ENCODE peak calls at places on chromosomes 11 and 22, in seven cellular contexts. T, W, B, R, Q, M and A are unnamed samples.

GRCh38 chr11:25741886-25742285 is 590.0 kb upstream of the ANO3 start:
- DNase-seq in Q (no peak), M (no peak), T (no peak), W (no peak), B (no peak), R (no peak), A (no peak)

GRCh38 chr22:42468841-42469240 is 36.6 kb upstream of the NFAM1 start:
- DNase-seq in R (no peak), Q (no peak), T (no peak), W (no peak), M (no peak), B (no peak), A (no peak)

GRCh38 chr11:121671276-121672168 is 218.8 kb upstream of the SORL1-AS1 start:
- DNase-seq in Q (peak; percentile 43), W (no peak), M (no peak), R (peak; percentile 74), T (no peak), B (peak; percentile 58), A (no peak)

GRCh38 chr11:35165416-35166368 is 26.7 kb downstream of the CD44 start:
- DNase-seq in B (no peak), W (no peak), R (peak; percentile 87), Q (no peak), T (peak; percentile 21), M (no peak), A (no peak)

GRCh38 chr11:95545116-95545875 is 244.3 kb downstream of the FAM76B start:
- DNase-seq in W (no peak), R (no peak), B (no peak), T (no peak), M (no peak), Q (no peak), A (no peak)

GRCh38 chr22:50340157-50340879 is 2.8 kb upstream of the PPP6R2 start:
- DNase-seq in M (no peak), Q (no peak), B (no peak), R (peak; percentile 18), W (no peak), T (peak; percentile 75), A (no peak)

GRCh38 chr11:125319649-125320048 is 155.1 kb downstream of the PKNOX2 start:
- DNase-seq in M (no peak), W (no peak), Q (no peak), B (no peak), T (no peak), R (no peak), A (no peak)

GRCh38 chr22:27115410-27115809 is 458.0 kb downstream of the MIAT start:
- DNase-seq in Q (no peak), M (no peak), B (no peak), R (no peak), T (no peak), W (no peak), A (no peak)

GRCh38 chr11:63527667-63528066 is 8.9 kb upstream of the PLAAT4 start:
- DNase-seq in Q (no peak), B (no peak), W (no peak), M (no peak), T (no peak), R (no peak), A (no peak)

GRCh38 chr11:33891714-33892327 is at the start of gene LMO2:
- DNase-seq in T (no peak), M (no peak), R (no peak), B (no peak), W (no peak), Q (no peak), A (no peak)

GRCh38 chr11:134583397-134583990 is 171.5 kb upstream of the B3GAT1 start:
- DNase-seq in B (no peak), T (no peak), Q (no peak), R (no peak), M (no peak), W (no peak), A (no peak)

GRCh38 chr11:2449548-2450320 is 4.9 kb downstream of the KCNQ1 start:
- DNase-seq in R (no peak), W (no peak), T (no peak), Q (no peak), B (no peak), M (no peak), A (no peak)

GRCh38 chr11:69537126-69537525 is 55.7 kb downstream of the LINC01488 start:
- DNase-seq in T (no peak), W (no peak), M (no peak), R (no peak), B (no peak), Q (no peak), A (no peak)

GRCh38 chr22:43266117-43266516 is 77.1 kb downstream of the SCUBE1 start:
- DNase-seq in B (no peak), R (no peak), T (no peak), Q (no peak), M (no peak), W (no peak), A (no peak)

GRCh38 chr22:39776295-39776694 is 117.3 kb downstream of the ENTHD1 start:
- DNase-seq in Q (no peak), R (no peak), B (no peak), T (no peak), W (no peak), M (no peak), A (no peak)

GRCh38 chr11:93591247-93591898 is 48.2 kb upstream of the SMCO4 start:
- DNase-seq in B (no peak), M (no peak), W (no peak), T (peak; percentile 27), Q (no peak), R (peak; percentile 76), A (no peak)

GRCh38 chr11:121566279-121567168 is 113.8 kb upstream of the SORL1-AS1 start:
- DNase-seq in T (no peak), R (no peak), B (no peak), Q (no peak), W (no peak), M (no peak), A (no peak)

GRCh38 chr11:87059596-87059995 is 21.9 kb downstream of the TMEM135 start:
- DNase-seq in W (no peak), Q (no peak), R (no peak), M (no peak), T (no peak), B (no peak), A (no peak)

GRCh38 chr11:66418986-66419308 is 1.9 kb upstream of the NPAS4 start:
- DNase-seq in M (no peak), B (no peak), R (no peak), Q (no peak), T (no peak), W (no peak), A (no peak)

GRCh38 chr11:66421492-66422205 is 814 bp downstream of the NPAS4 start:
- DNase-seq in R (peak; percentile 93), Q (peak; percentile 97), T (peak; percentile 94), B (peak; percentile 97), W (peak; percentile 88), M (peak; percentile 91), A (peak; percentile 87)

GRCh38 chr11:66419825-66420224 is 1.0 kb upstream of the NPAS4 start:
- DNase-seq in T (no peak), R (no peak), M (no peak), Q (no peak), B (no peak), W (no peak), A (no peak)

GRCh38 chr11:66418168-66418985 is 2.5 kb upstream of the NPAS4 start:
- DNase-seq in B (peak; percentile 87), T (peak; percentile 84), Q (peak; percentile 69), M (peak; percentile 25), W (peak; percentile 58), R (peak; percentile 97), A (peak; percentile 80)

GRCh38 chr11:66420671-66421476 is at the start of gene NPAS4:
- DNase-seq in R (no peak), T (no peak), M (no peak), W (no peak), Q (no peak), B (no peak), A (no peak)
- H3K4me3 ChIP-seq in R (peak within 1 kb of the TSS; percentile 14), T (no peak within 1 kb of the TSS), M (no peak within 1 kb of the TSS), W (no peak within 1 kb of the TSS), Q (no peak within 1 kb of the TSS), B (no peak within 1 kb of the TSS), A (no peak within 1 kb of the TSS)

GRCh38 chr22:17672417-17672991 is 33.9 kb downstream of the BCL2L13 start:
- DNase-seq in M (no peak), R (no peak), Q (no peak), T (no peak), B (no peak), W (no peak), A (no peak)
- H3K27ac ChIP-seq in M (no peak overlapping the region), R (no peak overlapping the region), Q (no peak overlapping the region), T (no peak overlapping the region), B (peak overlapping the region; percentile 18), W (no peak overlapping the region), A (no peak overlapping the region)

GRCh38 chr22:30398685-30399680 is 2.2 kb downstream of the SEC14L2 start:
- DNase-seq in B (no peak), Q (no peak), W (no peak), R (no peak), M (peak; percentile 27), T (no peak), A (no peak)

GRCh38 chr22:30400159-30400558 is 3.3 kb downstream of the SEC14L2 start:
- DNase-seq in Q (no peak), T (peak; percentile 15), R (no peak), M (peak; percentile 36), W (no peak), B (no peak), A (no peak)

GRCh38 chr22:30399718-30400117 is 2.9 kb downstream of the SEC14L2 start:
- DNase-seq in W (no peak), R (no peak), Q (no peak), B (no peak), M (no peak), T (no peak), A (no peak)

GRCh38 chr22:30396871-30397655 is at the start of gene SEC14L2:
- DNase-seq in M (peak; percentile 79), Q (peak; percentile 68), B (peak; percentile 79), W (peak; percentile 78), T (peak; percentile 32), R (peak; percentile 56), A (peak; percentile 72)

DNA sequence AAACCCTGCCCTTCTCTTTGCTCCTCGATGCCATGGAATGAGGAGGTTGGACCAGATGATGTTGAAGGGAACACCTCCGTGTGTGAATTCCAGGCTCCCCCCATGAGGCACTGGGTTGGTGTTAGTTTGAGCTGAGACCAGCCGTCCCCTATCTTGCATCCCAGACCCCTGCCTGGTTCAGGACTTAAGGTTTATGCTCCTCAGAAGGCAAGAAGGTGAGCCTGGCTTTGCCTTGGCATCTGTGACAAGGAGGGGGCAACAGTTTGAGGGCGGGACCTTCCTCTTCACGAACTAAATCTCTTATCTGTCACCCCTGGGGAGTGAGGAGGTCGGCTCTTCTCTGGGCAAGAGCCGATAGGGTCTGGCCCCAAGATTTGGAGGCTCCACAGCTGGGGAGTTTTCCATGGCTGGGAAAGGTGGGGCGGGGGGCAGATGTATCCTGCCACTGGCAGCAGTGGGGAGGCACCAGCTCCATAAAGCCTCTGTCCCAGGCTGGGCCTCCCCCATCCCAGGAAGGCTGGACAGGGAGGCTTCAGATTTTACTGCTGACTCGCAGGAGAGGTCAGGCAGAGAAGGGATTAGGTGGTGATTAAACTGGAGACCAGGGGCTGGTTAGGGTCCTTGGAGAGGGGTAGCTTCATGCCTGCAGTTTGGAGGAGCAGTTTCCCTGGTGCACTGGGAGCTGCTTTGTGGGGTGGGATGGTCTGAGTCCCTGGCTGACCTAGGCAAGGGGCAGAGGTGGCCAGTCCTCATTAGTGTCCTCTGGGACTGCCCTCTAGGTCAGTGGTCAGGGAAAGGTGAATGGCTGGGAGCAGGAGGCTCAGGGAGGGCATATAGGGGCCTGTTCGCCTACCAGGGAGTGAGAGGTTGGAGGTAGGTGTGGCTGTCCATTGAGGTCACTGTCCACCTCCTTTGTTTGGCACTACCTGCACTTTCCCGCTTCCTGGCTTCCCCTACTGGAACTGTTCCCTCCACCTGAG is 1.1 kb downstream of the SEC14L2 start:
- DNase-seq in Q (no peak), T (no peak), M (no peak), R (no peak), W (no peak), B (no peak), A (no peak)
- H3K4me3 ChIP-seq in Q (peak overlapping the region; percentile 57), T (no peak overlapping the region), M (peak overlapping the region; percentile 87), R (peak overlapping the region; percentile 47), W (peak overlapping the region; percentile 69), B (peak overlapping the region; percentile 96), A (peak overlapping the region; percentile 73)

GRCh38 chr22:46750861-46751260 is 11.6 kb upstream of the TBC1D22A start:
- DNase-seq in B (no peak), M (no peak), W (no peak), T (no peak), Q (no peak), R (no peak), A (no peak)
- H3K27ac ChIP-seq in B (peak overlapping the region; percentile 40), M (no peak overlapping the region), W (peak overlapping the region; percentile 31), T (no peak overlapping the region), Q (no peak overlapping the region), R (no peak overlapping the region), A (peak overlapping the region; percentile 62)